ENCODE peak calls at places on chromosome 16, in eight cellular contexts. One of them, this sample, is unnamed.

GRCh38 chr16:11139624-11140375 is 116.2 kb downstream of the SOCS1 start:
- DNase-seq in NCI-H1048: no peak
- DNase-seq in omental fat pad: no peak
- DNase-seq in Daoy: peak
- DNase-seq in HS-5: no peak
- DNase-seq in cardiac septum: no peak
- DNase-seq in nucleus accumbens: no peak
- DNase-seq in cardiac muscle cell: no peak
- DNase-seq in this sample: no peak

GRCh38 chr16:19718624-19718965 is 524 bp downstream of the IQCK start:
- DNase-seq in NCI-H1048: no peak
- DNase-seq in omental fat pad: no peak
- DNase-seq in Daoy: no peak
- DNase-seq in HS-5: no peak
- DNase-seq in cardiac septum: no peak
- DNase-seq in nucleus accumbens: no peak
- DNase-seq in cardiac muscle cell: no peak
- DNase-seq in this sample: no peak

GRCh38 chr16:85418978-85419491 is 194.1 kb upstream of the GSE1 start:
- DNase-seq in NCI-H1048: no peak
- DNase-seq in omental fat pad: no peak
- DNase-seq in Daoy: no peak
- DNase-seq in HS-5: no peak
- DNase-seq in cardiac septum: peak
- DNase-seq in nucleus accumbens: no peak
- DNase-seq in cardiac muscle cell: no peak
- DNase-seq in this sample: no peak

GRCh38 chr16:83344014-83344413 is 463.8 kb upstream of the HSBP1 start:
- DNase-seq in NCI-H1048: no peak
- DNase-seq in omental fat pad: no peak
- DNase-seq in Daoy: peak
- DNase-seq in HS-5: peak
- DNase-seq in cardiac septum: no peak
- DNase-seq in nucleus accumbens: no peak
- DNase-seq in cardiac muscle cell: peak
- DNase-seq in this sample: peak

GRCh38 chr16:29811170-29811895 is 660 bp upstream of the PRRT2 start:
- DNase-seq in NCI-H1048: peak
- DNase-seq in omental fat pad: peak
- DNase-seq in Daoy: peak
- DNase-seq in HS-5: peak
- DNase-seq in cardiac septum: peak
- DNase-seq in nucleus accumbens: peak
- DNase-seq in cardiac muscle cell: peak
- DNase-seq in this sample: peak

GRCh38 chr16:67718668-67719047 is 458 bp downstream of the GFOD2 start:
- DNase-seq in NCI-H1048: no peak
- DNase-seq in omental fat pad: no peak
- DNase-seq in Daoy: no peak
- DNase-seq in HS-5: no peak
- DNase-seq in cardiac septum: peak
- DNase-seq in nucleus accumbens: no peak
- DNase-seq in cardiac muscle cell: no peak
- DNase-seq in this sample: no peak

GRCh38 chr16:65375651-65376050 is 253.8 kb upstream of the CDH11 start:
- DNase-seq in NCI-H1048: no peak
- DNase-seq in omental fat pad: no peak
- DNase-seq in Daoy: peak
- DNase-seq in HS-5: peak
- DNase-seq in cardiac septum: no peak
- DNase-seq in nucleus accumbens: no peak
- DNase-seq in cardiac muscle cell: no peak
- DNase-seq in this sample: no peak

GRCh38 chr16:5450435-5451104 is 353.0 kb upstream of the EEF2KMT start:
- DNase-seq in NCI-H1048: no peak
- DNase-seq in omental fat pad: no peak
- DNase-seq in Daoy: no peak
- DNase-seq in HS-5: no peak
- DNase-seq in cardiac septum: no peak
- DNase-seq in nucleus accumbens: no peak
- DNase-seq in cardiac muscle cell: no peak
- DNase-seq in this sample: no peak

GRCh38 chr16:46830417-46830901 is 521 bp downstream of the C16orf87 start:
- DNase-seq in NCI-H1048: no peak
- DNase-seq in omental fat pad: no peak
- DNase-seq in Daoy: peak
- DNase-seq in HS-5: no peak
- DNase-seq in cardiac septum: no peak
- DNase-seq in nucleus accumbens: no peak
- DNase-seq in cardiac muscle cell: peak
- DNase-seq in this sample: no peak

GRCh38 chr16:80946481-80946880 is 60.2 kb downstream of the CMC2 start:
- DNase-seq in NCI-H1048: no peak
- DNase-seq in omental fat pad: no peak
- DNase-seq in Daoy: no peak
- DNase-seq in HS-5: no peak
- DNase-seq in cardiac septum: no peak
- DNase-seq in nucleus accumbens: no peak
- DNase-seq in cardiac muscle cell: peak
- DNase-seq in this sample: no peak

GRCh38 chr16:68230956-68231355 is 5.0 kb downstream of the ESRP2 start:
- DNase-seq in NCI-H1048: no peak
- DNase-seq in omental fat pad: no peak
- DNase-seq in Daoy: no peak
- DNase-seq in HS-5: no peak
- DNase-seq in cardiac septum: no peak
- DNase-seq in nucleus accumbens: no peak
- DNase-seq in cardiac muscle cell: no peak
- DNase-seq in this sample: no peak

GRCh38 chr16:58970775-58971174 is 236.7 kb upstream of the GOT2 start:
- DNase-seq in NCI-H1048: no peak
- DNase-seq in omental fat pad: no peak
- DNase-seq in Daoy: no peak
- DNase-seq in HS-5: peak
- DNase-seq in cardiac septum: no peak
- DNase-seq in nucleus accumbens: no peak
- DNase-seq in cardiac muscle cell: no peak
- DNase-seq in this sample: peak

GRCh38 chr16:80681436-80681835 is 123.0 kb downstream of the CDYL2 start:
- DNase-seq in NCI-H1048: no peak
- DNase-seq in omental fat pad: no peak
- DNase-seq in Daoy: peak
- DNase-seq in HS-5: no peak
- DNase-seq in cardiac septum: no peak
- DNase-seq in nucleus accumbens: no peak
- DNase-seq in cardiac muscle cell: no peak
- DNase-seq in this sample: no peak

GRCh38 chr16:70430667-70431536 is 8.0 kb downstream of the ST3GAL2 start:
- DNase-seq in NCI-H1048: no peak
- DNase-seq in omental fat pad: no peak
- DNase-seq in Daoy: peak
- DNase-seq in HS-5: no peak
- DNase-seq in cardiac septum: no peak
- DNase-seq in nucleus accumbens: no peak
- DNase-seq in cardiac muscle cell: no peak
- DNase-seq in this sample: no peak

GRCh38 chr16:10323528-10323869 is 62.4 kb upstream of the ATF7IP2 start:
- DNase-seq in NCI-H1048: no peak
- DNase-seq in omental fat pad: no peak
- DNase-seq in Daoy: no peak
- DNase-seq in HS-5: no peak
- DNase-seq in cardiac septum: no peak
- DNase-seq in nucleus accumbens: no peak
- DNase-seq in cardiac muscle cell: no peak
- DNase-seq in this sample: no peak

GRCh38 chr16:23008041-23008440 is 141.2 kb downstream of the USP31 start:
- DNase-seq in NCI-H1048: no peak
- DNase-seq in omental fat pad: no peak
- DNase-seq in Daoy: no peak
- DNase-seq in HS-5: no peak
- DNase-seq in cardiac septum: no peak
- DNase-seq in nucleus accumbens: no peak
- DNase-seq in cardiac muscle cell: no peak
- DNase-seq in this sample: no peak

GRCh38 chr16:11692651-11693050 is 24.4 kb downstream of the SNN start:
- DNase-seq in NCI-H1048: no peak
- DNase-seq in omental fat pad: no peak
- DNase-seq in Daoy: no peak
- DNase-seq in HS-5: no peak
- DNase-seq in cardiac septum: no peak
- DNase-seq in nucleus accumbens: no peak
- DNase-seq in cardiac muscle cell: no peak
- DNase-seq in this sample: no peak

GRCh38 chr16:3912373-3912772 is 31.9 kb upstream of the CREBBP start:
- DNase-seq in NCI-H1048: no peak
- DNase-seq in omental fat pad: no peak
- DNase-seq in Daoy: no peak
- DNase-seq in HS-5: no peak
- DNase-seq in cardiac septum: no peak
- DNase-seq in nucleus accumbens: no peak
- DNase-seq in cardiac muscle cell: no peak
- DNase-seq in this sample: no peak

GRCh38 chr16:17258848-17259713 is 211.7 kb downstream of the XYLT1 start:
- DNase-seq in NCI-H1048: no peak
- DNase-seq in omental fat pad: no peak
- DNase-seq in Daoy: no peak
- DNase-seq in HS-5: no peak
- DNase-seq in cardiac septum: peak
- DNase-seq in nucleus accumbens: no peak
- DNase-seq in cardiac muscle cell: no peak
- DNase-seq in this sample: no peak

GRCh38 chr16:9860876-9861275 is 321.4 kb downstream of the GRIN2A start:
- DNase-seq in NCI-H1048: no peak
- DNase-seq in omental fat pad: no peak
- DNase-seq in Daoy: no peak
- DNase-seq in HS-5: no peak
- DNase-seq in cardiac septum: no peak
- DNase-seq in nucleus accumbens: no peak
- DNase-seq in cardiac muscle cell: no peak
- DNase-seq in this sample: no peak

This sample was measured in BJ.